ENCODE peak calls at places on chromosomes 1 and 21, in nine cellular contexts. M is CD4-positive, CD25-positive, alpha-beta regulatory T cell; J is MM.1S; U is fibroblast of lung; Z is RWPE2; P is SJSA1; H is HCT116; Q is psoas muscle; V is sigmoid colon. A is an unnamed sample.

GRCh38 chr1:240967070-240967724 is 355.2 kb upstream of the GREM2 start:
- DNase-seq in M (no peak), J (no peak), U (peak), Z (no peak), P (no peak), H (no peak), Q (no peak), V (no peak), A (no peak)

GRCh38 chr1:38600905-38601304 is 258.7 kb downstream of the RRAGC start:
- DNase-seq in M (no peak), J (no peak), U (no peak), Z (no peak), P (no peak), H (no peak), Q (no peak), V (no peak), A (no peak)

GRCh38 chr1:43653339-43653738 is 3.4 kb downstream of the KDM4A start:
- DNase-seq in M (no peak), J (peak), U (peak), Z (no peak), P (no peak), H (no peak), Q (no peak), V (no peak), A (no peak)

GRCh38 chr21:42061195-42061865 is 9.8 kb upstream of the UMODL1 start:
- DNase-seq in M (peak), J (peak), U (no peak), Z (peak), P (no peak), H (no peak), Q (peak), V (peak), A (peak)

GRCh38 chr21:25573409-25574206 is 33.7 kb downstream of the MRPL39 start:
- DNase-seq in M (peak), J (peak), U (peak), Z (no peak), P (peak), H (peak), Q (no peak), V (no peak), A (no peak)

GRCh38 chr21:36155603-36156338 is 853 bp upstream of the DOP1B start:
- DNase-seq in M (no peak), J (no peak), U (no peak), Z (no peak), P (no peak), H (no peak), Q (peak), V (peak), A (peak)

GRCh38 chr1:14875781-14876564 is 277.5 kb downstream of the KAZN start:
- DNase-seq in M (no peak), J (no peak), U (no peak), Z (no peak), P (no peak), H (no peak), Q (no peak), V (no peak), A (no peak)

GRCh38 chr1:84698718-84699117 is 8.5 kb upstream of the SSX2IP start:
- DNase-seq in M (no peak), J (no peak), U (peak), Z (no peak), P (no peak), H (peak), Q (no peak), V (no peak), A (no peak)

GRCh38 chr1:112298558-112298957 is 97.5 kb upstream of the CTTNBP2NL start:
- DNase-seq in M (no peak), J (peak), U (peak), Z (no peak), P (peak), H (peak), Q (no peak), V (no peak), A (peak)

GRCh38 chr21:36087362-36088138 is 17.7 kb downstream of the CBR1 start:
- DNase-seq in M (no peak), J (no peak), U (no peak), Z (no peak), P (no peak), H (no peak), Q (no peak), V (no peak), A (no peak)

GRCh38 chr1:208254376-208254775 is 10.2 kb upstream of the PLXNA2 start:
- DNase-seq in M (no peak), J (no peak), U (no peak), Z (no peak), P (no peak), H (no peak), Q (no peak), V (no peak), A (no peak)

GRCh38 chr1:229514578-229515275 is 6.6 kb upstream of the NUP133 start:
- DNase-seq in M (peak), J (peak), U (peak), Z (no peak), P (peak), H (peak), Q (peak), V (peak), A (no peak)

GRCh38 chr1:110628356-110629105 is 22.4 kb upstream of the KCNA2 start:
- DNase-seq in M (no peak), J (no peak), U (no peak), Z (no peak), P (no peak), H (no peak), Q (no peak), V (no peak), A (no peak)

GRCh38 chr1:180462099-180462498 is 40.3 kb downstream of the ACBD6 start:
- DNase-seq in M (no peak), J (no peak), U (peak), Z (no peak), P (no peak), H (no peak), Q (no peak), V (no peak), A (no peak)

GRCh38 chr1:17211377-17211776 is 6.4 kb downstream of the PADI1 start:
- DNase-seq in M (no peak), J (no peak), U (no peak), Z (no peak), P (no peak), H (no peak), Q (no peak), V (no peak), A (no peak)

GRCh38 chr1:197732187-197732586 is 43.1 kb downstream of the DENND1B start:
- DNase-seq in M (no peak), J (no peak), U (no peak), Z (no peak), P (no peak), H (no peak), Q (no peak), V (no peak), A (no peak)

GRCh38 chr1:212951058-212951923 is 950 bp downstream of the VASH2 start:
- DNase-seq in M (no peak), J (no peak), U (no peak), Z (no peak), P (no peak), H (no peak), Q (no peak), V (no peak), A (no peak)

GRCh38 chr1:171258429-171258828 is 10.1 kb downstream of the FMO1 start:
- DNase-seq in M (no peak), J (no peak), U (no peak), Z (no peak), P (no peak), H (no peak), Q (no peak), V (no peak), A (no peak)

GRCh38 chr1:171251741-171252300 is 3.5 kb downstream of the FMO1 start:
- DNase-seq in M (peak), J (peak), U (peak), Z (no peak), P (no peak), H (no peak), Q (no peak), V (no peak), A (no peak)

GRCh38 chr1:171252482-171252881 is 4.2 kb downstream of the FMO1 start:
- DNase-seq in M (no peak), J (peak), U (no peak), Z (no peak), P (no peak), H (no peak), Q (no peak), V (no peak), A (no peak)

GRCh38 chr1:171257207-171258052 is 9.1 kb downstream of the FMO1 start:
- DNase-seq in M (no peak), J (peak), U (peak), Z (peak), P (no peak), H (no peak), Q (no peak), V (peak), A (peak)

GRCh38 chr1:171254859-171255258 is 6.6 kb downstream of the FMO1 start:
- DNase-seq in M (no peak), J (no peak), U (peak), Z (no peak), P (no peak), H (no peak), Q (no peak), V (no peak), A (no peak)
- H3K27ac ChIP-seq in M (no peak), J (no peak), U (no peak), Z (no peak), P (no peak), H (no peak), Q (no peak), V (no peak), A (no peak)

GRCh38 chr1:59092126-59092525 is 204.8 kb upstream of the FGGY start:
- DNase-seq in M (no peak), J (no peak), U (no peak), Z (no peak), P (no peak), H (no peak), Q (no peak), V (no peak), A (no peak)

GRCh38 chr1:59098668-59099067 is 198.2 kb upstream of the FGGY start:
- DNase-seq in M (no peak), J (no peak), U (no peak), Z (no peak), P (no peak), H (no peak), Q (no peak), V (no peak), A (no peak)

GRCh38 chr1:59101518-59101917 is 195.4 kb upstream of the FGGY start:
- DNase-seq in M (no peak), J (no peak), U (no peak), Z (no peak), P (no peak), H (no peak), Q (no peak), V (no peak), A (no peak)

GRCh38 chr1:59100975-59101374 is 195.9 kb upstream of the FGGY start:
- DNase-seq in M (no peak), J (no peak), U (no peak), Z (no peak), P (no peak), H (no peak), Q (peak), V (no peak), A (no peak)

DNA sequence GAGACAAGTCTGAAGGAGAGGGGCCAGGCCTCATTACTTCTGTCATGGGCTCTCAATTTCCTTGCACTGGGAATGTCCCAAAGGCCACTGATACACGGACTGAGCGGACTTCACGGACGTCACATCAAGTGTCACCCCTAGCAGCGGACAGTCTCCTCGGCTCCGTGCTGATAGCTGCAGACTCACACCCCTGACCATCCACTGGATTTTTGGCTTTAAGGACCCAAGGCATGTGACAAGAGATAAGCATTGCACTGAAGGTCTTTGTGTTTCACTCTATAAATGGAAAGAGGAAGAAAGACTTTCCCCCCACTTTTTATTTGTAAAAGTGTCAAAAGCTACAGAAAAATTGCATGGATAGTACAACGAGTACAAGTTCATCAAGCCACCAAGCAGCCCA is 200.4 kb upstream of the FGGY start:
- DNase-seq in M (no peak), J (no peak), U (no peak), Z (no peak), P (no peak), H (no peak), Q (no peak), V (no peak), A (no peak)
- H3K27ac ChIP-seq in M (no peak), J (no peak), U (no peak), Z (no peak), P (no peak), H (no peak), Q (no peak), V (no peak), A (no peak)

GRCh38 chr1:244322181-244322580 is 129.5 kb downstream of the ADSS2 start:
- DNase-seq in M (no peak), J (no peak), U (peak), Z (no peak), P (no peak), H (no peak), Q (no peak), V (no peak), A (no peak)

GRCh38 chr1:244322791-244323521 is 128.8 kb downstream of the ADSS2 start:
- DNase-seq in M (peak), J (no peak), U (peak), Z (no peak), P (peak), H (peak), Q (no peak), V (no peak), A (no peak)

GRCh38 chr1:244325056-244325764 is 126.5 kb downstream of the ADSS2 start:
- DNase-seq in M (peak), J (no peak), U (peak), Z (no peak), P (peak), H (no peak), Q (no peak), V (no peak), A (peak)

GRCh38 chr1:244326757-244327156 is 125.0 kb downstream of the ADSS2 start:
- DNase-seq in M (no peak), J (no peak), U (no peak), Z (no peak), P (peak), H (no peak), Q (no peak), V (no peak), A (no peak)

DNA sequence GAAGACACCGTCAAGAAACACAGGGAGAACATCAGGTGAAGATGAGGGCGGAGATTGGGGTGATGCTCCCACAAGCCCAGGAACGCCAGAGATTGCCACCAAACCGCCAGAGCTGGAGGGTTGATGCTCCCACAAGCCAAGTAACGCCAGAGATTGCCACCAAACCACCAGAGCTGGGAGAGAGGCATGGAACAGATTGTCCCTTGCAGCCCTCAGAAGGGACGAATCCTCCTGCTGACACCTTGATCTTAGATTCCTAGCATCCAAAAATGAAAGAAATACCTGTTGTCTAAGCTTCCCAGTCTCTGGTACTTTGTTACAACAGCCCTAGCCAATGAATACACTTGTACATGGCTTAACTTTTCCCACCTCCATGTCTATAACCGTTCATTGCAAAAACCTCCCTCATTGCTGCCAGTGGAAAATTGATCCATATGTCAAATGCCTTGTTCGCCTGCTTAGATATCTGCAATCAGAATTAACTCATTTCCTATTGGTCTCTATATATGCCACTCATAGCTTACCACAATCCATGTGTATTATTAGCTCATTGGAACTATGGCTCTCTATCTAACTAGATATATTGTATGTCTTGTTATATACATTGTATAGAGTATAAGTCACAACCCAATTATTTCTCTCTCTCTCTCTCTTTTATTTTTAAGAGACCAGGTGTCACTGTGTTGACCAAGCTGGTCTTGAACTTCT is 127.4 kb downstream of the ADSS2 start:
- DNase-seq in M (no peak), J (no peak), U (no peak), Z (no peak), P (peak), H (no peak), Q (no peak), V (no peak), A (no peak)
- H3K27ac ChIP-seq in M (no peak), J (no peak), U (no peak), Z (peak), P (no peak), H (peak), Q (no peak), V (no peak), A (peak)

DNA sequence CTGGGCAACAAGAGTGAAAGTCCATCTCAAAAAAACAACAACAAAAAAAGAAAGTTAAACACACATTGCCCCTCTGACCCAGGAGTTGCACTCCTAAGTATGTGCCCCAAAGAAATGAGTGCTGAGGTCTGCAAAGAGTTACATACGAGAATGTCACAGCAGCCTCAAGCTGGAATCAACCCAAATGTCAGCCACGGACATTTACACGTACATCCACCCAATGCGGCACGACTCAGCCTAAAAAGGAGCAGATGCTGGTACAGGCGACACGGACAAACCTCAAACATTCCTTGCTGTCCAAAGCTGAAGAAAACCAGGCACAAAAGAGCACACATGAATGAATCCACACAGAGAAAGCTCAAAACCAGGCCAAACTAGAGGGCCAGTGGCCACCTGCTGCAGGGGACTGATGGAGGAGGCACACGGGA is 46.8 kb upstream of the ECE1 start:
- DNase-seq in M (no peak), J (no peak), U (no peak), Z (no peak), P (no peak), H (no peak), Q (no peak), V (peak), A (no peak)
- H3K27ac ChIP-seq in M (no peak), J (no peak), U (peak), Z (no peak), P (no peak), H (no peak), Q (peak), V (peak), A (peak)

GRCh38 chr1:154609398-154610380 is 1.7 kb upstream of the ADAR start:
- DNase-seq in M (peak), J (peak), U (no peak), Z (no peak), P (no peak), H (peak), Q (no peak), V (no peak), A (no peak)
- H3K27ac ChIP-seq in M (peak), J (peak), U (peak), Z (peak), P (peak), H (peak), Q (peak), V (peak), A (peak)

DNA sequence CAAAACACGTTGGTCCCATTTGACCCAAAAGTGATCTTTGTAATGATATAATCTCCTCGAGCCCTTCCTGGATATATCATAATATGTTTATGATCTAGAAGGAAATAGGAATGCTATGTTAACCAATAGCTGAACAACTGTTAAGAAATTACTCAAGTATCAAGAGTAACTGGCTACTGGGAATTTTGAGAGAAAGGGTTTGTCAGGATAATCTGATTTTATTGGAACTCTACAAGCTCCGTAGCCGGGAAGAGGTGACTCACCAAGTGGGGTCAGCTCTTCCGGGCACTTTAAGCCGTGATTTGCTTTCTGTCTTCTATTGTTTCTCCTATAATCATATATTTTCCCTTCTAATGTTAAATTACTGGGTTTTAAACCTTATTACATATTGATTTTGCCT is 250.5 kb upstream of the POGK start:
- DNase-seq in M (no peak), J (no peak), U (no peak), Z (no peak), P (no peak), H (no peak), Q (no peak), V (no peak), A (no peak)
- H3K27ac ChIP-seq in M (no peak), J (no peak), U (no peak), Z (no peak), P (no peak), H (no peak), Q (no peak), V (no peak), A (no peak)

A was measured in left lung.